ENCODE peak calls at places on chromosomes 7 and 10, in five cellular contexts. E, Q, S, H and Y are unnamed samples.

GRCh38 chr10:102758226-102758932 is 14.6 kb downstream of the WBP1L start:
- DNase-seq in E (no peak), H (no peak), S (no peak), Q (no peak), Y (no peak)

GRCh38 chr7:74417419-74417971 is 36.2 kb upstream of the GTF2IRD1 start:
- DNase-seq in S (peak), E (peak), H (peak), Q (peak), Y (peak)

GRCh38 chr7:36408589-36408988 is 18.9 kb downstream of the ANLN start:
- DNase-seq in H (no peak), S (no peak), Q (no peak), E (no peak), Y (no peak)

GRCh38 chr7:3916146-3916545 is 615.1 kb downstream of the SDK1 start:
- DNase-seq in E (no peak), H (no peak), S (no peak), Q (no peak), Y (no peak)

GRCh38 chr7:46165281-46165680 is 244.2 kb upstream of the IGFBP3 start:
- DNase-seq in E (no peak), H (no peak), S (no peak), Q (no peak), Y (no peak)

GRCh38 chr7:98276241-98276761 is 5.2 kb upstream of the BRI3 start:
- DNase-seq in S (peak), Q (no peak), H (peak), E (no peak), Y (no peak)

GRCh38 chr10:28788252-28788651 is 110.9 kb downstream of the BAMBI start:
- DNase-seq in S (no peak), E (no peak), Q (no peak), H (no peak), Y (no peak)

GRCh38 chr7:151727579-151728285 is 149.2 kb downstream of the PRKAG2 start:
- DNase-seq in H (peak), E (peak), S (peak), Q (peak), Y (peak)

GRCh38 chr7:24536670-24537069 is 36.6 kb upstream of the PALS2 start:
- DNase-seq in H (no peak), S (no peak), E (no peak), Q (no peak), Y (no peak)

GRCh38 chr7:47327698-47328391 is 254.1 kb downstream of the TNS3 start:
- DNase-seq in S (no peak), E (no peak), Q (peak), H (peak), Y (peak)

GRCh38 chr10:116014859-116015258 is 258.1 kb downstream of the GFRA1 start:
- DNase-seq in S (no peak), H (no peak), Q (no peak), E (no peak), Y (no peak)

GRCh38 chr10:3532644-3533043 is 252.4 kb downstream of the KLF6 start:
- DNase-seq in H (no peak), Q (peak), E (no peak), S (no peak), Y (no peak)

GRCh38 chr7:126529254-126529653 is 723.5 kb downstream of the GRM8 start:
- DNase-seq in S (no peak), Q (no peak), E (no peak), H (no peak), Y (no peak)

GRCh38 chr10:21174670-21175495 is 277.8 kb upstream of the NEBL start:
- DNase-seq in S (no peak), E (no peak), Q (no peak), H (no peak), Y (no peak)